ENCODE peak calls at places on chromosomes 13 and 19, in six cellular contexts. I, A, M, O, N and L are unnamed samples.

GRCh38 chr13:33218020-33218419 is 67.5 kb downstream of the STARD13 start:
- DNase-seq in A (no peak), N (no peak), O (peak; percentile 44), M (peak; percentile 55), I (no peak), L (peak; percentile 99)

GRCh38 chr19:1168877-1169791 is 4.9 kb downstream of the SBNO2 start:
- DNase-seq in O (no peak), I (no peak), M (peak; percentile 92), A (no peak), N (peak; percentile 86), L (peak; percentile 74)

GRCh38 chr19:57171551-57172081 is 4.3 kb upstream of the DUXA start:
- DNase-seq in M (peak; percentile 22), N (peak; percentile 12), I (no peak), A (peak; percentile 41), O (peak; percentile 72), L (no peak)

GRCh38 chr19:32287086-32287485 is 58.3 kb upstream of the ZNF507 start:
- DNase-seq in N (no peak), M (no peak), I (no peak), A (no peak), O (no peak), L (no peak)

GRCh38 chr13:49517461-49517860 is 21.7 kb downstream of the PHF11 start:
- DNase-seq in M (no peak), N (peak; percentile 31), I (no peak), A (no peak), O (peak; percentile 36), L (no peak)

GRCh38 chr13:66693656-66694055 is 536.5 kb downstream of the PCDH9 start:
- DNase-seq in I (no peak), A (no peak), N (peak; percentile 30), M (no peak), O (no peak), L (no peak)

GRCh38 chr19:30566681-30567420 is 194.7 kb downstream of the ZNF536 start:
- DNase-seq in O (no peak), M (no peak), I (no peak), A (no peak), N (no peak), L (no peak)

GRCh38 chr13:23598371-23598770 is 28.2 kb downstream of the TNFRSF19 start:
- DNase-seq in M (no peak), I (no peak), O (no peak), A (no peak), N (no peak), L (no peak)

GRCh38 chr13:94020833-94021232 is 458.6 kb downstream of the DCT start:
- DNase-seq in N (peak; percentile 62), A (peak; percentile 54), O (no peak), I (no peak), M (peak; percentile 54), L (peak; percentile 65)

GRCh38 chr13:30307966-30308290 is 577 bp upstream of the KATNAL1 start:
- DNase-seq in O (no peak), I (no peak), M (no peak), N (no peak), A (no peak), L (no peak)

GRCh38 chr19:43755256-43755801 is 567 bp upstream of the SMG9 start:
- DNase-seq in N (peak; percentile 69), M (peak; percentile 42), I (peak; percentile 87), O (peak; percentile 61), A (peak; percentile 85), L (peak; percentile 80)

GRCh38 chr19:31639306-31639705 is 290.1 kb upstream of the TSHZ3 start:
- DNase-seq in O (no peak), N (peak; percentile 20), A (no peak), I (no peak), M (peak; percentile 55), L (no peak)

GRCh38 chr19:55165952-55166529 is 372 bp downstream of the DNAAF3 start:
- DNase-seq in I (peak; percentile 63), N (peak; percentile 78), A (peak; percentile 94), O (peak; percentile 98), M (peak; percentile 75), L (peak; percentile 89)

GRCh38 chr13:113907637-113908617 is 44.1 kb upstream of the GAS6 start:
- DNase-seq in A (peak; percentile 43), I (peak; percentile 52), N (peak; percentile 60), O (no peak), M (peak; percentile 69), L (no peak)

GRCh38 chr19:31279436-31279765 is 69.8 kb downstream of the TSHZ3 start:
- DNase-seq in I (no peak), M (no peak), N (no peak), O (no peak), A (no peak), L (no peak)

GRCh38 chr13:95146486-95146885 is 154.8 kb downstream of the ABCC4 start:
- DNase-seq in A (peak; percentile 55), O (no peak), M (no peak), N (no peak), I (no peak), L (no peak)

GRCh38 chr19:54937926-54938325 is 9.4 kb downstream of the NLRP7 start:
- DNase-seq in A (no peak), M (no peak), O (no peak), I (peak; percentile 94), N (no peak), L (no peak)

GRCh38 chr13:112668924-112669323 is 20.9 kb upstream of the ATP11A start:
- DNase-seq in A (no peak), N (no peak), I (no peak), M (no peak), O (no peak), L (no peak)

GRCh38 chr13:52002361-52002760 is 8.9 kb downstream of the ATP7B start:
- DNase-seq in N (no peak), O (peak; percentile 50), A (no peak), M (no peak), I (no peak), L (no peak)

GRCh38 chr19:35400773-35401100 is 29.9 kb downstream of the GPR42 start:
- DNase-seq in O (no peak), I (no peak), N (no peak), M (no peak), A (no peak), L (no peak)

GRCh38 chr13:80297094-80297493 is 43.8 kb downstream of the SPRY2 start:
- DNase-seq in A (no peak), M (no peak), N (no peak), O (peak; percentile 79), I (no peak), L (no peak)

GRCh38 chr19:49775742-49776370 is 9.1 kb downstream of the AP2A1 start:
- DNase-seq in I (no peak), M (no peak), N (no peak), O (no peak), A (no peak), L (no peak)

GRCh38 chr13:113411216-113412023 is 41.9 kb downstream of the ADPRHL1 start:
- DNase-seq in A (no peak), M (peak; percentile 69), O (no peak), I (no peak), N (peak; percentile 97), L (peak; percentile 70)

GRCh38 chr19:3642987-3643386 is 16.4 kb upstream of the CACTIN start:
- DNase-seq in I (no peak), A (peak; percentile 36), N (no peak), O (peak; percentile 58), M (no peak), L (no peak)

GRCh38 chr19:52786078-52786463 is 520 bp downstream of the ZNF600 start:
- DNase-seq in I (no peak), M (peak; percentile 30), A (no peak), N (no peak), O (peak; percentile 39), L (peak; percentile 30)
- TF ChIP-seq CTCF in I (no peak), M (no peak), A (no peak), N (no peak), O (no peak), L (no peak)

GRCh38 chr13:45851171-45851889 is at the start of gene SIAH3:
- DNase-seq in N (peak; percentile 21), M (peak; percentile 71), I (no peak), A (peak; percentile 89), O (peak; percentile 68), L (no peak)
- TF ChIP-seq EZH2 in N (peak; percentile 57), M (no peak), I (no peak), A (no peak), O (no peak), L (no peak)

GRCh38 chr13:38866649-38867048 is 124.0 kb downstream of the STOML3 start:
- DNase-seq in I (no peak), A (peak; percentile 19), N (no peak), M (peak; percentile 23), O (no peak), L (no peak)
- TF ChIP-seq CTCF in I (no peak), A (peak; percentile 13), N (no peak), M (no peak), O (no peak), L (no peak)

DNA sequence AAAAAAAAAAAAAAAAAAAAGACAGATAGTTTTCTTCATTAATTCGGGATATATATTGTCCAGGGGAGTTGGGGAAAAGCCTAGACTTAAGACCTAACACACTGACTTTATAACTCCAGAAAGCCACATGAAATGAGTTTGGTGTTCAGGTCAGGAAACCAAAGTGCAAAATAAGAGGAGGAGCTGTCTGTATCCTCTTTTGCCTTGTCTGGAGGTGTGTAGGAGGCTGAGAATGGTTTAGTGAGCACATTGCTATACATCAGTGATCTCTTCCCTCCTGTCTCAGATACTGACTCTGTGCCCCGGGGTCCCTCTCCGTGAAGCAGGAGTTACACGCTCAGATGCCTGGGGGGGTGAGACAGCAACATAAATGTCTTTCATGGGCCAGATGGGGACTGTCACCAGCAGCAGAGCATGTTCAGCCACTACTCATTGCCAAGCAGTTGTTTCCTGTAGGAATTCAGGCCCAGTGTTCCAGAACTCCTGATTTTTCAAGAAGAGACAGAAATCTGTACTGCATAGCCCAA is 285.4 kb downstream of the ATP8A2 start:
- DNase-seq in O (no peak), N (no peak), A (no peak), M (no peak), I (no peak), L (no peak)
- TF ChIP-seq EZH2 in O (no peak), N (no peak), A (no peak), M (no peak), I (no peak), L (no peak)

GRCh38 chr13:87999791-88000190 is 328.6 kb downstream of the SLITRK5 start:
- DNase-seq in A (peak; percentile 44), I (no peak), M (no peak), N (peak; percentile 38), O (peak; percentile 18), L (no peak)
- TF ChIP-seq CTCF in A (peak; percentile 33), I (no peak), M (peak; percentile 11), N (no peak), O (no peak), L (no peak)

GRCh38 chr13:99985886-99986527 is 4.4 kb downstream of the ZIC2 start:
- DNase-seq in I (no peak), N (no peak), M (no peak), O (no peak), A (peak; percentile 66), L (no peak)
- TF ChIP-seq EZH2 in I (no peak), N (peak; percentile 78), M (peak; percentile 82), O (peak; percentile 59), A (no peak), L (no peak)